ENCODE peak calls at places on chromosomes 3 and 15, in four cellular contexts. N is HCT116, P is H1, W is GM12878. M is an unnamed sample.

GRCh38 chr15:80780416-80781221 is 1.4 kb downstream of the CEMIP start:
- DNase-seq in N (no peak), P (peak; percentile 91), W (no peak), M (peak; percentile 38)

GRCh38 chr3:39025222-39025970 is 26.3 kb downstream of the SCN11A start:
- DNase-seq in N (no peak), P (no peak), W (no peak), M (no peak)

GRCh38 chr15:50287324-50288116 is 22.0 kb upstream of the HDC start:
- DNase-seq in N (no peak), P (no peak), W (no peak), M (no peak)

GRCh38 chr3:128309026-128309425 is 155.7 kb downstream of the EEFSEC start:
- DNase-seq in N (no peak), P (peak; percentile 34), W (no peak), M (no peak)

GRCh38 chr3:10524799-10525301 is 19.5 kb upstream of the ATP2B2 start:
- DNase-seq in N (no peak), P (peak; percentile 31), W (no peak), M (no peak)

GRCh38 chr3:99909714-99910508 is 92.2 kb downstream of the CMSS1 start:
- DNase-seq in N (no peak), P (no peak), W (no peak), M (no peak)

GRCh38 chr15:72437650-72438316 is 36.3 kb upstream of the ARIH1 start:
- DNase-seq in N (no peak), P (no peak), W (no peak), M (no peak)

GRCh38 chr3:124584552-124585391 is 145.5 kb upstream of the UMPS start:
- DNase-seq in N (peak; percentile 38), P (peak; percentile 87), W (no peak), M (peak; percentile 63)

GRCh38 chr15:69031013-69032001 is 16.8 kb downstream of the NOX5 start:
- DNase-seq in N (peak; percentile 65), P (peak; percentile 81), W (no peak), M (peak; percentile 71)

GRCh38 chr3:123150449-123150954 is 51.2 kb upstream of the SEC22A start:
- DNase-seq in N (no peak), P (no peak), W (no peak), M (no peak)

GRCh38 chr3:72035606-72036005 is 250.7 kb upstream of the PROK2 start:
- DNase-seq in N (no peak), P (no peak), W (no peak), M (no peak)

GRCh38 chr15:89067751-89068150 is 20.5 kb upstream of the ABHD2 start:
- DNase-seq in N (no peak), P (no peak), W (no peak), M (no peak)

GRCh38 chr15:89070197-89071124 is 17.8 kb upstream of the ABHD2 start:
- DNase-seq in N (no peak), P (no peak), W (no peak), M (peak; percentile 71)

GRCh38 chr15:89071471-89071870 is 16.8 kb upstream of the ABHD2 start:
- DNase-seq in N (no peak), P (no peak), W (no peak), M (no peak)

GRCh38 chr15:89066280-89066679 is 22.0 kb upstream of the ABHD2 start:
- DNase-seq in N (no peak), P (no peak), W (no peak), M (no peak)

DNA sequence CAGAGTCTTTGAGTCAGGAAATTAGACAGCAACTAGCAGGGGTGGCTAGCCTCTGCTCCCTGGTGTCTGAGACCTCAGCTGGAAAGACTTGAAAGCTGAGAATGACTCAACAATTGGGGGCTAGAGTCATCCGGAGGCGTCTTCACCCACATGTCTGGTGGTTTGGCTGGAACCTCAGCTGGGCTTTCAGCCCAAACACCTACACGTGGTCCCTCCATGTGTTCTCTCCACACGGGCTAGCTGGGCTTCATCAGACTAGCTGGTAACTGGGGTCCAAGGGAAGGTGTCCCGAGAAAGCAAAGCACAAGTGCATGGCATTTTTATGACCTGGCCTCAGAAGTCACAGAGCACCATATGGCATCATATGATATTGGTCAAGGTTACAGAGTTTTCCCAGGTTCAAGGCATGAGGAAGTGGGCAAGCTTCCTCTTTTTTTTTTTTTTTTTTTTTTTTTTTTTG is 19.9 kb upstream of the ABHD2 start:
- DNase-seq in N (no peak), P (no peak), W (peak; percentile 69), M (peak; percentile 54)
- TF ChIP-seq EGR1 in N (no peak), P (no peak), W (no peak), M (peak; percentile 85)

GRCh38 chr3:64191822-64192221 is 33.4 kb downstream of the PRICKLE2 start:
- DNase-seq in N (no peak), P (no peak), W (no peak), M (no peak)

GRCh38 chr3:64187065-64187959 is 38.0 kb downstream of the PRICKLE2 start:
- DNase-seq in N (no peak), P (no peak), W (no peak), M (no peak)

GRCh38 chr3:64190517-64191515 is 34.5 kb downstream of the PRICKLE2 start:
- DNase-seq in N (no peak), P (no peak), W (no peak), M (no peak)

GRCh38 chr3:64186667-64187064 is 38.6 kb downstream of the PRICKLE2 start:
- DNase-seq in N (no peak), P (no peak), W (no peak), M (no peak)

DNA sequence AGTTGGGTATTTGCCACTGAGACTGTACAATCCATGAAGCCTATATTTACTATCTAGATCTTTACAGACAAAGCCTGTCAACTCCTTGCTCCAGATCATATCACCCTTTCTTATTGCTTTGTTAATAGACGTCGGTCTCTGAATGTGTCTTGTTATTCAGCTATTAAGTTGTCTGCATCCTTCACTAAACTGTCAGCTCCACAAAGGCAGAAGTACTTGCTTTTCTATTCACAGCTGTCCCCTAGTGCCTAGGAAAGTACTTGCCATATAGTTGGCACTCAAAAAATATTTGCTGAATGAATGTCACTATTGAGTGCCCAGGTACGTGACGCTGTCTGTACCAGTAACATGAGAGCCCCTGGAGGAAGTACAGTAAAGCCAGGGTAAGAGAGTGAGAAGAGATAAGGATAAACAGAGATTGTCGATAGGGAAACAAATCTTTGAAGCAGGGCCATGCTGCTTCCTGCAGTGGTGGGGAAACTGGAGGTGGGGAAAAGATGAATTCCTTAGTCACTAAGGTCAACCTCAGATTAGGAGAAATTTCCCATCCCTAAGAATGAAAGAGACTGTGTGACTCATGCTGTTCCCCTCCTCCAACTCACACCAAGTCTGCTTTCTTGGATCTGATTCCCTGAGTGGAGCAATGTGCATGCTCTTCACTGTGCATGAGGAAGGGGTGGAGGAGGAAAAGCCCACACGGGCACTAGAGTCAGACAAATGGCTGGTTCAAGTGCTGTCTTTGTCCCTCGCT is 36.3 kb downstream of the PRICKLE2 start:
- DNase-seq in N (no peak), P (no peak), W (no peak), M (no peak)
- TF ChIP-seq EGR1 in N (no peak), P (no peak), W (no peak), M (no peak)

DNA sequence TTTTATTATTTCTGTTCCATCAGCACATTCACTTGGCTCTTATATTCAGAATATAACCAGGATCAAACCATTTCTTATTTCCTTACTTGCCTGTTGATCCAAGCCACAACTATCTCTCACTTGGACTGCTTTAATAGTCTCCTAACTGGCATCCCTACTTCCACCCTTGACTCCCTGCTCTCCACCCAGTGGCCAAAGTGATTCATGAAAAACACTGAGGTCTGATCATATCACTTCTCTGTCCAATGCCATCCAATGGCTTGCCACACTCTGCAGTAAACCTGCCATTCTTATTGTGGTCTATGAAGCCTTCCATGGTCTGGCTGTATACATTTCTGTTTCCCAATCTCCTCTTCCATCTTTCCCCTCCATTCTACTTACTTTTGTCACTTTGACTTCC is 576.1 kb downstream of the PDCD6IP start:
- DNase-seq in N (no peak), P (no peak), W (no peak), M (no peak)
- TF ChIP-seq EGR1 in N (no peak), P (no peak), W (no peak), M (no peak)

GRCh38 chr15:89770041-89770440 is 6.1 kb upstream of the MESP2 start:
- DNase-seq in N (no peak), P (no peak), W (no peak), M (no peak)
- TF ChIP-seq EGR1 in N (no peak), P (no peak), W (no peak), M (no peak)

GRCh38 chr3:160400048-160400630 is 689 bp downstream of the SMC4 start:
- DNase-seq in N (no peak), P (no peak), W (no peak), M (peak; percentile 50)
- TF ChIP-seq EGR1 in N (no peak), P (no peak), W (no peak), M (no peak)

DNA sequence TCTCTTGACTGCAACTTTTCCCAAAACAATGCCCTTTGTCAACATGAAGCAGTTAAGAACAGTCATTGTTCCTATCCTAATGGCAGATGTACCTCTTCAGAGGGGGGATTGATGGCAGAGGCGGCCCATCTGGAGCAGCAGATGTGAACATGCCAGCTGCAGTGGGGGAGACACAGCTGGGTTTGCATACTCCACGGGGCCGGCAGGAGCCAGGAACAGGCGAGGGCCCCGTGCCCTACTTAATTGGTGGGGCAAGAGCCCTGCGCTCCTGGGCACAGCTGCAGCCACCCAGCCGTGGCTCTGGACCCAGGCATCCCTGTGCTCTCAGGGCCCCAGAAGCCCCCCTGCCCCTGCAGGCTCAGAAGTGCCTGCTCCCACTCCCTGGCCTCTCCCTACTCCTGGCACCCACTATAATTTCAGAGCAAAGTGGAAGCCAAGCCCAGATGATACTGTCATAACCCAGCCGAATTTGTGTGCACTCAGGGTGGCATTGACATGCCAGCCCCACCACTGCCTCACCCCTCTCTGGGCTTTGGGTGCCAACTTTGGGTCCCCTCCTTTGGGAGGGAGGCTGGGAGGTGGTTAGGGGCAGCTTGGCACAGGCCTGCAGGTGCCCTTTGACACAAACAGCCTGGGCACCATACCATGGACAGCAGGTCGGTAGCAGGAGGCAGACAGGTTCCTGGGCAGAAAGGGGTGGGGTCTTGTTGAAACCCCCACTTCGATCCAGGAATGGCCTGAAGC is 34.6 kb downstream of the ROPN1B start:
- DNase-seq in N (no peak), P (no peak), W (no peak), M (no peak)
- TF ChIP-seq EGR1 in N (no peak), P (no peak), W (no peak), M (no peak)

DNA sequence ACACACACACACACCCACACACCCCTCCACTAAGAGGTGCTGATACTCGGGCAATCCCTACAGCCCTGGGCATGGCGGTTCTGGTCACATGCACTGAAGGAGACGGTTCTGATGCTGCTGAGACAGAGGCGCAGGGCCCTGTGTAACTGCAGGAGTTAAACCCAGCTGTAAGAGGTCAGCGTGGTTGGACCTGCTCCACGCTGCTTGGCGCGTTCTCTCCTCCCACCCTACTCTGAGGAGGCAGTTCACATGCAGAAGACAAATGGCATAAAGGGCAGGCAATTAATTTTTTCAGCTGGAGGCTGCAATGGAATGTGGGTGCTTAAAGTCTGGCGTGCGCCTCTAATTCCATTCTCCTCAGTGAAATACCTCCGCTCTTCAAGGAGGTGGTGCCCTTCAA is 35.2 kb downstream of the GRK7 start:
- DNase-seq in N (no peak), P (no peak), W (no peak), M (no peak)
- TF ChIP-seq EGR1 in N (no peak), P (no peak), W (no peak), M (no peak)

GRCh38 chr15:26314577-26314976 is 451.4 kb upstream of the ATP10A start:
- DNase-seq in N (no peak), P (no peak), W (no peak), M (no peak)
- TF ChIP-seq EGR1 in N (no peak), P (no peak), W (no peak), M (no peak)

M was measured in K562.